ENCODE peak calls at places on chromosomes 4 and X, in four cellular contexts. One of them, this sample, is unnamed.

GRCh38 chr4:88646528-88647280 is 50.9 kb downstream of the NAP1L5 start:
- DNase-seq in stimulated activated naive CD8-positive, alpha-beta T cell treated with anti-CD3 and anti-CD28 coated beads, Interleukin-15, Interleukin-2, amounts not matched to agents 100 U/mL and 50 U/mL, for 24 hours: no peak
- DNase-seq in anterior cingulate cortex: no peak
- DNase-seq in H7: peak
- DNase-seq in this sample: no peak

GRCh38 chr4:95508421-95508820 is 40.4 kb downstream of the UNC5C start:
- DNase-seq in stimulated activated naive CD8-positive, alpha-beta T cell treated with anti-CD3 and anti-CD28 coated beads, Interleukin-15, Interleukin-2, amounts not matched to agents 100 U/mL and 50 U/mL, for 24 hours: no peak
- DNase-seq in anterior cingulate cortex: no peak
- DNase-seq in H7: no peak
- DNase-seq in this sample: no peak

GRCh38 chr4:31234494-31234893 is 514.3 kb downstream of the PCDH7 start:
- DNase-seq in stimulated activated naive CD8-positive, alpha-beta T cell treated with anti-CD3 and anti-CD28 coated beads, Interleukin-15, Interleukin-2, amounts not matched to agents 100 U/mL and 50 U/mL, for 24 hours: no peak
- DNase-seq in anterior cingulate cortex: no peak
- DNase-seq in H7: no peak
- DNase-seq in this sample: no peak

GRCh38 chr4:10121568-10122097 is 5.0 kb upstream of the WDR1 start:
- DNase-seq in stimulated activated naive CD8-positive, alpha-beta T cell treated with anti-CD3 and anti-CD28 coated beads, Interleukin-15, Interleukin-2, amounts not matched to agents 100 U/mL and 50 U/mL, for 24 hours: no peak
- DNase-seq in anterior cingulate cortex: no peak
- DNase-seq in H7: no peak
- DNase-seq in this sample: no peak

GRCh38 chr4:112817933-112818921 is 181.3 kb downstream of the LARP7 start:
- DNase-seq in stimulated activated naive CD8-positive, alpha-beta T cell treated with anti-CD3 and anti-CD28 coated beads, Interleukin-15, Interleukin-2, amounts not matched to agents 100 U/mL and 50 U/mL, for 24 hours: peak
- DNase-seq in anterior cingulate cortex: peak
- DNase-seq in H7: peak
- DNase-seq in this sample: peak

GRCh38 chr4:165760182-165760581 is 112.9 kb upstream of the TLL1 start:
- DNase-seq in stimulated activated naive CD8-positive, alpha-beta T cell treated with anti-CD3 and anti-CD28 coated beads, Interleukin-15, Interleukin-2, amounts not matched to agents 100 U/mL and 50 U/mL, for 24 hours: no peak
- DNase-seq in anterior cingulate cortex: no peak
- DNase-seq in H7: no peak
- DNase-seq in this sample: no peak

GRCh38 chr4:78022517-78022916 is 34.6 kb upstream of the FRAS1 start:
- DNase-seq in stimulated activated naive CD8-positive, alpha-beta T cell treated with anti-CD3 and anti-CD28 coated beads, Interleukin-15, Interleukin-2, amounts not matched to agents 100 U/mL and 50 U/mL, for 24 hours: no peak
- DNase-seq in anterior cingulate cortex: no peak
- DNase-seq in H7: no peak
- DNase-seq in this sample: no peak

GRCh38 chr4:95547708-95548471 is 883 bp downstream of the UNC5C start:
- DNase-seq in stimulated activated naive CD8-positive, alpha-beta T cell treated with anti-CD3 and anti-CD28 coated beads, Interleukin-15, Interleukin-2, amounts not matched to agents 100 U/mL and 50 U/mL, for 24 hours: no peak
- DNase-seq in anterior cingulate cortex: peak
- DNase-seq in H7: peak
- DNase-seq in this sample: no peak

GRCh38 chr4:18695733-18696527 is 674.4 kb upstream of the LCORL start:
- DNase-seq in stimulated activated naive CD8-positive, alpha-beta T cell treated with anti-CD3 and anti-CD28 coated beads, Interleukin-15, Interleukin-2, amounts not matched to agents 100 U/mL and 50 U/mL, for 24 hours: no peak
- DNase-seq in anterior cingulate cortex: no peak
- DNase-seq in H7: no peak
- DNase-seq in this sample: no peak

GRCh38 chr4:3290476-3290875 is 2.3 kb upstream of the RGS12 start:
- DNase-seq in stimulated activated naive CD8-positive, alpha-beta T cell treated with anti-CD3 and anti-CD28 coated beads, Interleukin-15, Interleukin-2, amounts not matched to agents 100 U/mL and 50 U/mL, for 24 hours: no peak
- DNase-seq in anterior cingulate cortex: no peak
- DNase-seq in H7: peak
- DNase-seq in this sample: peak

GRCh38 chrX:121323337-121323736 is 275.9 kb downstream of the GLUD2 start:
- DNase-seq in stimulated activated naive CD8-positive, alpha-beta T cell treated with anti-CD3 and anti-CD28 coated beads, Interleukin-15, Interleukin-2, amounts not matched to agents 100 U/mL and 50 U/mL, for 24 hours: no peak
- DNase-seq in anterior cingulate cortex: no peak
- DNase-seq in H7: no peak
- DNase-seq in this sample: no peak

GRCh38 chrX:46208225-46208854 is 336.9 kb downstream of the ZNF674 start:
- DNase-seq in stimulated activated naive CD8-positive, alpha-beta T cell treated with anti-CD3 and anti-CD28 coated beads, Interleukin-15, Interleukin-2, amounts not matched to agents 100 U/mL and 50 U/mL, for 24 hours: no peak
- DNase-seq in anterior cingulate cortex: no peak
- DNase-seq in H7: no peak
- DNase-seq in this sample: no peak

GRCh38 chr4:41122309-41122708 is 92.0 kb downstream of the APBB2 start:
- DNase-seq in stimulated activated naive CD8-positive, alpha-beta T cell treated with anti-CD3 and anti-CD28 coated beads, Interleukin-15, Interleukin-2, amounts not matched to agents 100 U/mL and 50 U/mL, for 24 hours: no peak
- DNase-seq in anterior cingulate cortex: no peak
- DNase-seq in H7: no peak
- DNase-seq in this sample: no peak